ENCODE peak calls at places on chromosomes 4 and X, in six cellular contexts. D is cardiac fibroblast, N is right lobe of liver, T is H1, W is foreskin fibroblast, E is heart left ventricle. J is an unnamed sample.

GRCh38 chr4:17781831-17782287 is 438 bp upstream of the FAM184B start:
- DNase-seq in N (no peak), E (no peak), T (no peak), D (no peak), W (peak; percentile 24), J (no peak)

GRCh38 chr4:47705326-47705981 is 132.4 kb downstream of the CORIN start:
- DNase-seq in E (no peak), T (no peak), N (no peak), D (peak; percentile 51), W (peak; percentile 66), J (no peak)

GRCh38 chrX:104427693-104428092 is 138.3 kb upstream of the IL1RAPL2 start:
- DNase-seq in W (no peak), T (no peak), N (no peak), E (no peak), D (no peak), J (no peak)

GRCh38 chrX:12115377-12115776 is 22.9 kb upstream of the FRMPD4 start:
- DNase-seq in D (no peak), N (no peak), W (no peak), E (no peak), T (peak; percentile 64), J (no peak)

GRCh38 chr4:150002561-150002960 is 75.7 kb upstream of the DCLK2 start:
- DNase-seq in T (no peak), W (no peak), D (peak; percentile 25), N (no peak), E (no peak), J (no peak)

GRCh38 chrX:39827959-39828358 is 269.8 kb downstream of the BCOR start:
- DNase-seq in W (no peak), T (no peak), N (no peak), E (no peak), D (no peak), J (no peak)

GRCh38 chrX:132452911-132453550 is 35.8 kb downstream of the MBNL3 start:
- DNase-seq in N (no peak), E (no peak), T (no peak), W (no peak), D (no peak), J (no peak)

GRCh38 chr4:37951465-37952352 is 8.5 kb upstream of the PTTG2 start:
- DNase-seq in W (no peak), N (no peak), E (no peak), T (no peak), D (no peak), J (no peak)

GRCh38 chrX:37420756-37421155 is 71.6 kb downstream of the PRRG1 start:
- DNase-seq in T (no peak), D (no peak), W (no peak), N (no peak), E (no peak), J (no peak)

GRCh38 chr4:168667936-168668335 is 171.1 kb downstream of the PALLD start:
- DNase-seq in E (no peak), W (no peak), N (no peak), T (no peak), D (no peak), J (no peak)

GRCh38 chr4:98639523-98639922 is 18.9 kb downstream of the TSPAN5 start:
- DNase-seq in E (no peak), N (no peak), W (no peak), D (no peak), T (no peak), J (no peak)

GRCh38 chr4:181261279-181261678 is 981.9 kb upstream of the TENM3 start:
- DNase-seq in T (no peak), E (no peak), D (no peak), N (no peak), W (no peak), J (peak; percentile 4)

GRCh38 chr4:54566608-54567007 is 91.1 kb upstream of the KIT start:
- DNase-seq in D (no peak), W (no peak), E (no peak), N (no peak), T (peak; percentile 29), J (no peak)

GRCh38 chr4:23369331-23369730 is 520.5 kb downstream of the PPARGC1A start:
- DNase-seq in T (no peak), W (no peak), E (no peak), D (no peak), N (no peak), J (no peak)

GRCh38 chr4:125432078-125432477 is 117.3 kb downstream of the FAT4 start:
- DNase-seq in D (peak; percentile 15), N (no peak), E (no peak), W (peak; percentile 9), T (no peak), J (no peak)
- TF ChIP-seq CTCF in D (peak; percentile 19), N (no peak), E (no peak), W (no peak), T (peak; percentile 65), J (no peak)

GRCh38 chr4:1871471-1872021 is 353 bp downstream of the NSD2 start:
- DNase-seq in N (peak; percentile 69), T (peak; percentile 73), D (no peak), W (peak; percentile 60), E (peak; percentile 73), J (no peak)

GRCh38 chr4:1873776-1874175 is 2.6 kb downstream of the NSD2 start:
- DNase-seq in E (no peak), W (no peak), T (no peak), N (no peak), D (no peak), J (no peak)

GRCh38 chr4:1873291-1873690 is 2.1 kb downstream of the NSD2 start:
- DNase-seq in E (no peak), N (no peak), W (no peak), T (no peak), D (no peak), J (no peak)

GRCh38 chr4:1874207-1874606 is 3.0 kb downstream of the NSD2 start:
- DNase-seq in D (no peak), T (no peak), W (no peak), E (no peak), N (no peak), J (no peak)

GRCh38 chr4:1872918-1873269 is 1.7 kb downstream of the NSD2 start:
- DNase-seq in T (no peak), E (no peak), D (peak; percentile 86), N (no peak), W (peak; percentile 83), J (no peak)
- H3K4me3 ChIP-seq in T (no peak overlapping the region), E (no peak overlapping the region), D (no peak overlapping the region), N (no peak overlapping the region), W (peak overlapping the region; percentile 65), J (peak overlapping the region; percentile 74)

DNA sequence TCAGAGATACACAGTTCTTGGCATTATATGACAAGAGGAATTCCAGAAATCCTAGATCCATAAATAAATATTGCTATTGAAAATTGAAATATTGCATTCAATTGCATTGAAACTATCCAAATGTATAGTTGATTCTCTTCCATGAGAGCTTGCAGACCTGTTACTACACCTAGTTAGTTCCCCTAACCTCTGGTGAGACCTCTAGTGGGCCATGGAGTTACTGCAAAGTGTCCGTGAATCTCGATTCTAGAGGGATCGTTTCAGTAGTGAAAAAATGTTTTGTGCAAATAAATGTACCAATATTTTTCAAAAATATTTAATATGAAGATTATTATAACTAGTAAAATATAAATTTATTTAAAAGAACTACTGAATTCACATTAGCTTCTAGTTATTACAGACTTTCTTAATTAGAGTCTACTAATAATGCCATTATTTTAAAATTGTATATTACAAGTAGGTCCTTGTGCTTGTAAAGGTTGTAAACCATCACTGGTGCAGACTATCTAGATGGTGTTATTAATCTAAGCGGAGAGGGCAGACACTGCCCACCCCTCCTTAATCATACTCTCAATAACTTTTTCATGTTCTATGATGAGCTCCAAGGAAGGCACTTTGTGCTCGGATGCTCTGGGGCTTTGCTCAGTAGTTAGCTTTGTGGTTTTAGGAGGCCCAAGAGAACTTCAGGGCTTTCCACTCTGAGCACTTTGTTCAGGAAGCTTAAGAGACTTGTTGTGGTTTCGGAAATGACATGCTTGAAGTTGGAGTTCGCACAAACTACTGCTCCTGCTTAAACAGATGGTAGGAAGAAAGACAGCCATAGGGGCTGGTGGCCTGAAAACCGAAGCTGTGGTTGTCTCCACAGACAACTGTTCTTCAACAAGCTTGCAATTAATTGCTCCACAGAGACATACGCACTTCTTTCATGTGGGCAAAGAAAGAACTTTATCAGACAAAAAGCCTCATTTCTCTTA is 42.8 kb downstream of the IL21 start:
- DNase-seq in D (peak; percentile 64), N (no peak), E (no peak), W (peak; percentile 58), T (peak; percentile 64), J (no peak)
- TF ChIP-seq CTCF in D (peak; percentile 86), N (peak; percentile 51), E (peak; percentile 34), W (peak; percentile 66), T (peak; percentile 78), J (peak; percentile 83)

GRCh38 chr4:114727426-114727825 is 128.8 kb downstream of the UGT8 start:
- DNase-seq in D (no peak), N (no peak), W (no peak), T (no peak), E (no peak), J (no peak)
- H3K4me3 ChIP-seq in D (no peak overlapping the region), N (no peak overlapping the region), W (no peak overlapping the region), T (no peak overlapping the region), E (no peak overlapping the region), J (no peak overlapping the region)

GRCh38 chr4:69025999-69026387 is 70.3 kb upstream of the UGT2B7 start:
- DNase-seq in D (no peak), E (no peak), T (no peak), N (no peak), W (no peak), J (no peak)

GRCh38 chr4:69026974-69027373 is 69.3 kb upstream of the UGT2B7 start:
- DNase-seq in W (no peak), N (no peak), E (no peak), D (no peak), T (no peak), J (no peak)

GRCh38 chr4:69025191-69025998 is 70.9 kb upstream of the UGT2B7 start:
- DNase-seq in D (no peak), W (no peak), N (no peak), E (no peak), T (peak; percentile 47), J (no peak)
- TF ChIP-seq CTCF in D (peak; percentile 19), W (no peak), N (peak; percentile 37), E (no peak), T (peak; percentile 85), J (peak; percentile 39)

GRCh38 chrX:97597954-97598353 is 714.2 kb downstream of the RPA4 start:
- DNase-seq in T (no peak), N (no peak), E (no peak), D (no peak), W (no peak), J (no peak)
- H3K4me3 ChIP-seq in T (no peak overlapping the region), N (no peak overlapping the region), E (no peak overlapping the region), D (no peak overlapping the region), W (no peak overlapping the region), J (no peak overlapping the region)

GRCh38 chrX:119288890-119289393 is 52.9 kb downstream of the PGRMC1 start:
- DNase-seq in E (no peak), W (no peak), T (no peak), D (no peak), N (no peak), J (no peak)
- TF ChIP-seq CTCF in E (no peak), W (no peak), T (peak; percentile 35), D (no peak), N (no peak), J (no peak)

GRCh38 chr4:4860803-4861591 is 1.5 kb downstream of the MSX1 start:
- DNase-seq in N (no peak), T (peak; percentile 68), W (peak; percentile 57), D (peak; percentile 17), E (peak; percentile 60), J (no peak)
- H3K4me3 ChIP-seq in N (peak overlapping the region; percentile 62), T (no peak overlapping the region), W (peak overlapping the region; percentile 86), D (peak overlapping the region; percentile 65), E (peak overlapping the region; percentile 64), J (peak overlapping the region; percentile 79)